ENCODE peak calls at places on chromosomes 11 and 22, in five cellular contexts. X is psoas muscle, K is heart left ventricle, P is mucosa of descending colon, I is left ventricle myocardium inferior. U is an unnamed sample. For H3K4me1, the result is how much of the 10 kb centered on the place peaks cover.

GRCh38 chr11:130897262-130898182 is 18.8 kb downstream of the SNX19 start:
- DNase-seq in K (peak), P (peak), X (peak), I (peak), U (no peak)

GRCh38 chr11:34519595-34520235 is 6.1 kb upstream of the ELF5 start:
- DNase-seq in P (no peak), X (no peak), K (no peak), I (no peak), U (no peak)

GRCh38 chr11:111344032-111344431 is 35.0 kb downstream of the POU2AF1 start:
- DNase-seq in P (no peak), I (peak), X (peak), K (no peak), U (no peak)

GRCh38 chr11:94543695-94544581 is at the start of gene FUT4:
- DNase-seq in X (peak), P (peak), K (peak), I (peak), U (peak)

GRCh38 chr11:82901165-82901938 is at the start of gene DDIAS:
- DNase-seq in I (peak), P (peak), K (peak), X (peak), U (peak)

GRCh38 chr11:28674432-28675076 is 566.4 kb downstream of the METTL15 start:
- DNase-seq in I (no peak), P (no peak), K (no peak), X (no peak), U (no peak)

GRCh38 chr11:128874406-128874805 is 7.3 kb upstream of the KCNJ1 start:
- DNase-seq in P (no peak), X (no peak), K (no peak), I (no peak), U (no peak)

GRCh38 chr11:17352925-17353227 is 1.3 kb downstream of the NCR3LG1 start:
- DNase-seq in I (peak), X (peak), K (peak), P (peak), U (peak)

GRCh38 chr22:38984224-38984623 is 2.1 kb downstream of the APOBEC3B start:
- DNase-seq in P (no peak), K (no peak), X (no peak), I (no peak), U (no peak)

GRCh38 chr11:113697798-113698407 is 8.2 kb downstream of the TMPRSS5 start:
- DNase-seq in X (no peak), P (no peak), I (no peak), K (no peak), U (no peak)

GRCh38 chr11:104275992-104276391 is 112.0 kb upstream of the PDGFD start:
- DNase-seq in K (no peak), P (no peak), X (no peak), I (no peak), U (no peak)

GRCh38 chr22:31953251-31953650 is 8.9 kb downstream of the YWHAH start:
- DNase-seq in P (no peak), K (no peak), X (no peak), I (no peak), U (no peak)

GRCh38 chr22:31951201-31952093 is 7.1 kb downstream of the YWHAH start:
- DNase-seq in P (no peak), K (no peak), X (no peak), I (no peak), U (peak)

GRCh38 chr22:31950226-31950625 is 5.9 kb downstream of the YWHAH start:
- DNase-seq in K (no peak), P (no peak), I (no peak), X (no peak), U (no peak)

GRCh38 chr22:31952459-31952858 is 8.1 kb downstream of the YWHAH start:
- DNase-seq in K (no peak), X (no peak), I (no peak), P (no peak), U (no peak)

DNA sequence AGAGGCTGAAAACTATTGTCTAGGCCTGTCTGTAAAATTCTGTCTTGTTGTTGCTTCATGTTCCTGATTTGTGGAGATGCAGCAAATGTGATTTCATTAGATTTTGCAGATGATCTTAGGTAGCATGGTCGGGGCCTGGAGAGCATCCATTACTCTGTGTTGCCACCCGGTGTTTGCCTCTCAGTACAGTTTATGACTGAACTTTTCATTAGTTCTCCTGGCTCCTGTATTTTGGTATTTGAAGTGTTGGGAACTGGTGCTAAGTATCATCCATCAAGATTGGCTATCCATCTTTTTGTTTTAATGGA is 7.7 kb downstream of the YWHAH start:
- DNase-seq in K (no peak), P (no peak), X (no peak), I (no peak), U (no peak)
- H3K4me1 ChIP-seq in K (half or more), P (under half), X (half or more), I (half or more), U (under half)

GRCh38 chr22:43313497-43314474 is 29.4 kb downstream of the SCUBE1 start:
- DNase-seq in P (no peak), I (peak), X (peak), K (no peak), U (no peak)
- H3K4me1 ChIP-seq in P (under half), I (under half), X (under half), K (under half), U (under half)

DNA sequence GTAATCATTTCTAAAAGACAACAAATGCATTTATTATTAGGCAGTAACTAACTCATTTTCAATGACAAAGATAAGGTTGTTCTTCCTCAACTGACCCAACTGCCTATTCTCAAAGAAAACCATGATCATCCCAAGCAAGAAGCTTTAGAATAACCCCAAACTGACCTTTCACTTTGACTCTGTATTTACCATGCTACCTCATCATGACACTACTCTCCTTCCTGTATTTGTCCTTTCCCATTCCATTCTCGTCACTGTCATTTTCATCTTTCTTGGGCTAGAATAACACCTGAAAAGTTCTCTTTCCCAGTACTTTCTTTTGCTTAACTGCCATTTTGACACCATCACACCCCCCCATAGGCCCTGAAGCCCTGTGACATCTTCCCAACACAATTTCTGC is 48.3 kb downstream of the TCF20 start:
- DNase-seq in X (no peak), I (no peak), P (no peak), K (no peak), U (no peak)
- H3K4me1 ChIP-seq in X (under half), I (under half), P (under half), K (under half), U (under half)

GRCh38 chr11:68037481-68038225 is 1.2 kb upstream of the TCIRG1 start:
- DNase-seq in P (peak), I (no peak), K (peak), X (no peak), U (no peak)

GRCh38 chr11:68038226-68038717 is 553 bp upstream of the TCIRG1 start:
- DNase-seq in K (peak), I (no peak), X (peak), P (peak), U (no peak)

GRCh38 chr11:68035266-68035876 is 3.5 kb upstream of the TCIRG1 start:
- DNase-seq in X (peak), P (peak), K (no peak), I (no peak), U (no peak)

GRCh38 chr11:68036717-68037239 is 2.0 kb upstream of the TCIRG1 start:
- DNase-seq in I (peak), K (peak), X (peak), P (peak), U (peak)

GRCh38 chr11:68036141-68036716 is 2.6 kb upstream of the TCIRG1 start:
- DNase-seq in P (peak), X (peak), I (no peak), K (no peak), U (no peak)
- H3K4me1 ChIP-seq in P (under half), X (under half), I (half or more), K (half or more), U (under half)

GRCh38 chr22:40510965-40511364 is 125.6 kb downstream of the MRTFA start:
- DNase-seq in P (no peak), X (no peak), I (no peak), K (no peak), U (no peak)
- H3K4me1 ChIP-seq in P (under half), X (half or more), I (half or more), K (half or more), U (under half)

GRCh38 chr11:67510023-67510345 is 2.0 kb upstream of the CDK2AP2 start:
- DNase-seq in I (no peak), K (no peak), P (no peak), X (no peak), U (no peak)

GRCh38 chr11:67507242-67507890 is 596 bp downstream of the CDK2AP2 start:
- DNase-seq in P (no peak), K (no peak), X (no peak), I (peak), U (peak)

GRCh38 chr11:67508486-67509121 is 642 bp upstream of the CDK2AP2 start:
- DNase-seq in P (peak), I (peak), K (peak), X (peak), U (peak)

GRCh38 chr11:67506426-67507032 is 1.4 kb upstream of the PITPNM1 start:
- DNase-seq in X (no peak), P (peak), I (no peak), K (peak), U (no peak)

GRCh38 chr11:67507891-67508485 is at the start of gene CDK2AP2:
- DNase-seq in P (peak), X (peak), I (peak), K (peak), U (peak)
- H3K4me1 ChIP-seq in P (under half), X (under half), I (half or more), K (half or more), U (under half)

DNA sequence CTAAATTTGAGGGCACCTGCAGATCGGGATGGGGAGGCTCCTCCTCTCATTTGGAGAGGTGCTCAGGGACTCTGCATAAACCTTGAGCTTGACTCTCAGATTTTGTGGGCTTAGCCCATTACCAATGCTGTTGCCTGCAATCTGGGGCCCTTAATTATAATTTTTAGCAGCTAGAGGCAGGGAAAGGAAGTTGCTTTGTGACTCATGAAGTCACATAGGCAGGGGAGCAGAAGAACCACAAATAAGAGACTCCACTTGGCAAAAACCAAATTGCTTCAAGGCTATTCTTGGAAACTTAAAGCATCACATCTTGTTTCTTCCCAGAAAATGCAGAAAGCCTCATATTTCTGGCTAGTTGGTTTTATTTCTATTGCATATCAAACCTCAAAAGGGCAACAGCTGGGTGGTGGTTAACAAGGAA is 46.9 kb downstream of the MICAL2 start:
- DNase-seq in I (no peak), K (no peak), P (no peak), X (no peak), U (no peak)
- H3K4me1 ChIP-seq in I (half or more), K (half or more), P (under half), X (under half), U (under half)

GRCh38 chr22:42957958-42958357 is 57.0 kb downstream of the PACSIN2 start:
- DNase-seq in K (no peak), I (no peak), P (no peak), X (no peak), U (no peak)

GRCh38 chr22:42957544-42957943 is 57.4 kb downstream of the PACSIN2 start:
- DNase-seq in I (no peak), X (no peak), K (no peak), P (no peak), U (no peak)

GRCh38 chr22:42955842-42956241 is 59.1 kb downstream of the PACSIN2 start:
- DNase-seq in X (no peak), P (no peak), K (no peak), I (no peak), U (no peak)

GRCh38 chr22:42958937-42959336 is 56.0 kb downstream of the PACSIN2 start:
- DNase-seq in K (no peak), I (no peak), P (no peak), X (no peak), U (no peak)

GRCh38 chr22:42955087-42955630 is 59.8 kb downstream of the PACSIN2 start:
- DNase-seq in I (no peak), K (no peak), X (no peak), P (no peak), U (no peak)
- H3K4me1 ChIP-seq in I (half or more), K (under half), X (under half), P (under half), U (under half)

U was measured in small intestine.